ENCODE peak calls at places on chromosomes 7 and 10, in four cellular contexts. K, A, I and R are unnamed samples.

GRCh38 chr7:88318196-88318595 is 11.5 kb upstream of the STEAP4 start:
- DNase-seq in K (no peak), I (no peak), A (no peak), R (no peak)

GRCh38 chr7:28956608-28957063 is 1.5 kb downstream of the TRIL start:
- DNase-seq in I (no peak), K (no peak), A (no peak), R (no peak)

GRCh38 chr7:137734221-137734620 is 112.6 kb downstream of the DGKI start:
- DNase-seq in I (no peak), K (no peak), A (no peak), R (no peak)

GRCh38 chr7:99784007-99784406 is at the start of gene CYP3A4:
- DNase-seq in A (no peak), K (no peak), I (no peak), R (no peak)

GRCh38 chr10:34547283-34547682 is 267.8 kb downstream of the PARD3 start:
- DNase-seq in A (no peak), K (no peak), I (no peak), R (no peak)

GRCh38 chr7:126605056-126605455 is 647.7 kb downstream of the GRM8 start:
- DNase-seq in K (no peak), A (no peak), I (no peak), R (no peak)

GRCh38 chr7:28939367-28939766 is 18.8 kb downstream of the TRIL start:
- DNase-seq in I (no peak), K (no peak), A (no peak), R (no peak)

GRCh38 chr7:154409703-154410311 is 357.6 kb downstream of the DPP6 start:
- DNase-seq in A (no peak), K (no peak), I (no peak), R (no peak)

GRCh38 chr10:27188259-27188658 is 33.1 kb downstream of the MASTL start:
- DNase-seq in I (no peak), A (no peak), K (no peak), R (no peak)

GRCh38 chr10:104092749-104093148 is 7.1 kb upstream of the COL17A1 start:
- DNase-seq in I (no peak), A (no peak), K (no peak), R (no peak)

GRCh38 chr7:92306153-92306552 is 60.4 kb downstream of the ANKIB1 start:
- DNase-seq in A (no peak), I (no peak), K (no peak), R (no peak)

GRCh38 chr10:24871006-24871405 is 81.4 kb downstream of the PRTFDC1 start:
- DNase-seq in K (no peak), I (no peak), A (no peak), R (no peak)

GRCh38 chr7:484365-485101 is 35.1 kb downstream of the PDGFA start:
- DNase-seq in K (peak; percentile 81), A (peak; percentile 9), I (no peak), R (no peak)